ENCODE peak calls at places on chromosomes 12 and 14, in five cellular contexts. V is fibroblast of lung, T is lower lobe of right lung, P is pancreas, C is epithelial cell of proximal tubule. K is an unnamed sample.

GRCh38 chr14:89340200-89340667 is 76.8 kb downstream of the FOXN3 start:
- DNase-seq in T (no peak), C (no peak), V (peak), P (no peak), K (no peak)

GRCh38 chr12:117294206-117294605 is 67.2 kb downstream of the NOS1 start:
- DNase-seq in T (no peak), P (no peak), C (no peak), V (no peak), K (no peak)

GRCh38 chr12:68393398-68393797 is 61.2 kb upstream of the MDM1 start:
- DNase-seq in P (no peak), T (no peak), V (no peak), C (no peak), K (no peak)

GRCh38 chr12:60052483-60052882 is 456.7 kb downstream of the SLC16A7 start:
- DNase-seq in C (no peak), T (no peak), P (no peak), V (peak), K (no peak)

GRCh38 chr14:100530270-100531072 is 56.7 kb downstream of the BEGAIN start:
- DNase-seq in T (peak), C (no peak), P (no peak), V (no peak), K (no peak)

GRCh38 chr14:89429206-89430091 is 12.4 kb upstream of the FOXN3 start:
- DNase-seq in V (peak), P (no peak), T (no peak), C (no peak), K (no peak)

GRCh38 chr12:63997198-63997597 is 152.7 kb downstream of the SRGAP1 start:
- DNase-seq in C (no peak), V (no peak), T (no peak), P (no peak), K (no peak)

GRCh38 chr14:101102875-101103274 is 199.4 kb upstream of the RTL1 start:
- DNase-seq in C (no peak), V (peak), P (peak), T (no peak), K (no peak)

GRCh38 chr12:120584343-120585149 is 3.3 kb upstream of the POP5 start:
- DNase-seq in P (peak), T (peak), V (no peak), C (no peak), K (no peak)

GRCh38 chr12:91126516-91126915 is 15.2 kb upstream of the LUM start:
- DNase-seq in C (no peak), P (no peak), V (peak), T (no peak), K (no peak)

GRCh38 chr14:45199246-45199645 is 53.8 kb downstream of the MIS18BP1 start:
- DNase-seq in C (peak), V (peak), P (no peak), T (no peak), K (no peak)

GRCh38 chr14:33950320-33951182 is at the start of gene EGLN3:
- DNase-seq in T (peak), C (no peak), V (peak), P (peak), K (peak)

GRCh38 chr12:48037267-48037915 is 33.1 kb upstream of the COL2A1 start:
- DNase-seq in C (no peak), T (no peak), P (no peak), V (peak), K (no peak)

GRCh38 chr12:108394196-108394595 is 55.1 kb upstream of the CMKLR1 start:
- DNase-seq in C (no peak), P (no peak), V (no peak), T (no peak), K (no peak)

GRCh38 chr14:98855926-98856325 is 416.1 kb downstream of the BCL11B start:
- DNase-seq in C (no peak), P (no peak), V (no peak), T (no peak), K (no peak)
- H3K4me3 ChIP-seq in C (no peak), P (no peak), V (no peak), T (no peak), K (no peak)

GRCh38 chr12:105104762-105105161 is 2.8 kb upstream of the WASHC4 start:
- DNase-seq in P (no peak), T (no peak), V (no peak), C (no peak), K (no peak)

GRCh38 chr12:105099355-105099754 is 8.2 kb upstream of the WASHC4 start:
- DNase-seq in C (no peak), V (no peak), T (no peak), P (no peak), K (no peak)

GRCh38 chr12:105102673-105103072 is 4.9 kb upstream of the WASHC4 start:
- DNase-seq in V (no peak), C (no peak), T (no peak), P (no peak), K (no peak)

GRCh38 chr12:105100207-105100985 is 7.1 kb upstream of the WASHC4 start:
- DNase-seq in V (peak), C (no peak), T (no peak), P (no peak), K (no peak)

GRCh38 chr12:105100998-105101397 is 6.5 kb upstream of the WASHC4 start:
- DNase-seq in T (no peak), C (no peak), V (no peak), P (no peak), K (no peak)
- TF ChIP-seq CTCF in T (no peak), C (no peak), V (no peak), P (no peak), K (peak)

GRCh38 chr14:104138891-104139459 is 588 bp downstream of the KIF26A start:
- DNase-seq in T (peak), C (no peak), V (no peak), P (peak), K (no peak)
- H3K4me3 ChIP-seq in T (peak), C (no peak), V (peak), P (peak), K (no peak)

DNA sequence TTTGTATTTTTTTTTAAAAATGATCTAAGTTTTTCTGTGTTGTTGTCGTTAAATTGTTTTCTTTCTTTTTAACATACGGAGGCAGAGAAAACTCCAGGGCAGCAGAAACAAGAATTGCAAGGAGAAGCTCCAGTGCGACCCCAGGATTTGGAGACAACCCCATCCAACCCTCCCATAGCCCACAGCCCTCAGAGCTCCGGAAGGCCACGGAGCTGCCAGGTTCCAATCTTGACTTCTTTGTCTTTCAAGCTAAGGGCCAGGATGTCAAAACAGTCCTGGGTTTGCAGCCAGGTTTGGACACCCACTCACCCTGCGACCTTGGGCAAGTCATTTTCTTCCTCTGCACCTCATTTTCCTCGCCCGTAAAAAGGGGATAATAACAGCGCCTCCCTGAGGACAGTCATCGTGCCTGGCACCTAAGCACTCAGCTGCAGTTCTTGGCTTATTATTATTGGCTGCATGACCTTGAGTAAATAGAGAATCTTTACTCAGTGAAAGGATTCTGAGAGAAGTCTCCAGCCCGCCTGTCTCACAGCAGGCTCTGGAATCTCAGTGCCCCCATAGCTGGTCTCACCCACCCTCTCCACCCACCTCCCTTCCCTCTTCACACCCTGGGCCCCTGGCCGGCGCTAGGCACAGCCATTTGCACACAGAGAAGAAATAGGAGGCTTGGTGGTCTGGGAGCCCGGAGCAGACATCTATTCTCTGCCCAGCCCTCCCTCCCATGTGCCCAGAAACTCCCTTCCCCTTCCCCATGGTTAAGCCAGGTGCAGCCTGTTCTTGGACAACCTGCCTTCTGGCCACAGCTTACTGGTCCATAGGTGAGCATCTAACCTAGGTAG is 79.4 kb upstream of the BCL11B start:
- DNase-seq in C (no peak), P (peak), V (no peak), T (no peak), K (no peak)
- TF ChIP-seq CTCF in C (no peak), P (no peak), V (no peak), T (no peak), K (peak)

GRCh38 chr14:60721331-60722162 is 2.6 kb downstream of the SIX4 start:
- DNase-seq in P (peak), V (peak), C (no peak), T (peak), K (no peak)

GRCh38 chr14:60722163-60722835 is 1.9 kb downstream of the SIX4 start:
- DNase-seq in T (peak), C (no peak), P (peak), V (peak), K (no peak)

GRCh38 chr14:60722836-60723217 is 1.3 kb downstream of the SIX4 start:
- DNase-seq in C (no peak), V (peak), T (no peak), P (no peak), K (no peak)

GRCh38 chr14:60720391-60720790 is 3.8 kb downstream of the SIX4 start:
- DNase-seq in V (no peak), T (no peak), C (no peak), P (no peak), K (no peak)

GRCh38 chr14:60720962-60721330 is 3.2 kb downstream of the SIX4 start:
- DNase-seq in C (no peak), T (no peak), V (no peak), P (no peak), K (no peak)
- H3K4me3 ChIP-seq in C (peak), T (peak), V (peak), P (peak), K (no peak)

DNA sequence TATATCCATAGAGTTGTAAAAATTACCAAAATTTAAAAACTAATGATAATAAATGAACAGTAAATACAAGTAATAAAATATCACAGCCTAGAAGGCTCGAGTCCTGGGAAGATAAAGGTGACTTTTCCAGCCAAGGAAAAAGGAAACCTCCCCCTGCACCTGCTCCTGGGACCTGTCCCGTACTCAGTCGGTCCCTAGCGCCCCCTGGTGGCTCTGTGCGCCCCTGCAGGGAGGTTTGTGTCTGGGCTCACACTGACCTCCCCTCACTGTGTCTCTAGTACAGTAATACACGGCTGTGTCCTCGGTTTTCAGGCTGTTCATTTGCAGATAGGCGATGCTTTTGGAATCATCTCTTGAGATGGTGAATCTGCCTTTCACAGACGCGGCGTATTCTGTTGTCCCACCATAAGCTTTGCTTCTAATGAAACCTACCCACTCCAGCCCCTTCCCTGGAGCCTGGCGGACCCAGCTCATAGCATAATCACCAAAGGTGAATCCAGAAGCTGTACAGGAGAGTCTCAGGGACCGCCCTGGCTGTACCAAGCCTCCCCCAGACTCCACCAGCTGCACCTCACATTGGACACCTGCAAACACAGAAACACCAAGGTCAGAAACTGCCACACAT is 1030.4 kb downstream of the TMEM121 start:
- DNase-seq in T (peak), V (no peak), P (peak), C (no peak), K (no peak)
- TF ChIP-seq CTCF in T (peak), V (no peak), P (peak), C (peak), K (peak)

GRCh38 chr14:50844397-50844796 is 13.4 kb upstream of the NIN start:
- DNase-seq in V (peak), P (no peak), T (no peak), C (no peak), K (no peak)
- H3K4me3 ChIP-seq in V (no peak), P (no peak), T (no peak), C (no peak), K (no peak)

GRCh38 chr14:70378687-70379086 is 19.2 kb upstream of the COX16 start:
- DNase-seq in T (no peak), P (no peak), V (no peak), C (no peak), K (no peak)

GRCh38 chr14:70380834-70381233 is 21.4 kb upstream of the COX16 start:
- DNase-seq in T (no peak), P (no peak), C (no peak), V (no peak), K (no peak)

DNA sequence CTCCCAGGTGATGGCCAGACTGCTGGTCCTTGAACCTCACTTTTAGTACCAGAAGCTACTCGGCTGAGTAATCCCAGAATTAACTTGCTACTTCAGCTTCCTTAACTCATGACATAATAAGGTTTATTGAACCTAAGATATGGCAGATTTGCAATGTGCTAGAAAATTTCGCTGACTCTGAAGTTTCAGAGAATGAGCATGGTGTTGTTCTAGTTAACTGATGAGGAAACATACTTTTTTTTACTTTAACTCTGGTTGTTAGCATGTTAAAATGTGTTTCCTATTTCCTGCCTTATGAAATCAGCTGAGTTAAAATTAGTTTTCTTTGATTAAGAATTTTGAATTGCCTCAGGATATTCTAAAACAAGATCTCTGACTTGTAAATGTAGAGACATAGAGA is 23.1 kb upstream of the COX16 start:
- DNase-seq in P (no peak), C (no peak), T (no peak), V (no peak), K (no peak)
- TF ChIP-seq CTCF in P (no peak), C (no peak), T (no peak), V (no peak), K (no peak)

DNA sequence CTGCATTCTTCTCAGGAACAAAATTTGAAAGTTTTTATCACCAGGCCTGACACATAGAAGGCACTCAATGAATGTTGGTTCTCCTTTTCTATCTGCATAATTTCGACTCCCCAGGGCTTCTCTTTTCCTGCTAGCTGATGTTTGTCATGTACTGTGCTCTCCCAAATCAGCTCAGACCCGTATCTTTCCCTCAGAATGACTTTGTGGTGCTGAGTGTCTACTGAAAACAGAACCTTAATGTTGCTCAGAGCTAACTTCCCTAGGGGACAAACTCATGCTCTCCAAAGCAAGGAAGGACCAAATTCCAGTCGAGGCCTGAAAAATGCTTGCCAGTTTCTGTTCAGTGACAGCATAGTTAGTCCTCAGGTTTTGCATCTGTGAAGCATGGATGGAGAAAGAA is 1.9 kb downstream of the ARHGDIB start:
- DNase-seq in P (no peak), V (no peak), T (no peak), C (no peak), K (no peak)
- H3K4me3 ChIP-seq in P (no peak), V (no peak), T (peak), C (no peak), K (no peak)

GRCh38 chr14:58467575-58467974 is 40.1 kb downstream of the KIAA0586 start:
- DNase-seq in P (no peak), V (no peak), T (no peak), C (no peak), K (no peak)
- TF ChIP-seq CTCF in P (no peak), V (no peak), T (no peak), C (no peak), K (no peak)

K was measured in LNCaP clone FGC.